ENCODE peak calls at places on chromosomes 4 and X, in five cellular contexts. One of them, this sample, is unnamed.

GRCh38 chr4:41146196-41146595 is 68.1 kb downstream of the APBB2 start:
- DNase-seq in cardiac muscle cell: no peak
- DNase-seq in fibroblast of lung: no peak
- DNase-seq in WERI-Rb-1: no peak
- DNase-seq in brain microvascular endothelial cell: no peak
- DNase-seq in this sample: no peak

GRCh38 chr4:155526452-155527169 is 140.0 kb upstream of the GUCY1A1 start:
- DNase-seq in brain microvascular endothelial cell: no peak
- DNase-seq in fibroblast of lung: peak; percentile 88
- DNase-seq in cardiac muscle cell: peak; percentile 36
- DNase-seq in WERI-Rb-1: no peak
- DNase-seq in this sample: no peak

GRCh38 chr4:182699825-182700224 is 217.4 kb downstream of the DCTD start:
- DNase-seq in fibroblast of lung: peak; percentile 74
- DNase-seq in cardiac muscle cell: peak; percentile 42
- DNase-seq in WERI-Rb-1: no peak
- DNase-seq in brain microvascular endothelial cell: no peak
- DNase-seq in this sample: no peak

GRCh38 chrX:148363836-148364235 is 136.6 kb upstream of the AFF2 start:
- DNase-seq in WERI-Rb-1: no peak
- DNase-seq in cardiac muscle cell: no peak
- DNase-seq in fibroblast of lung: no peak
- DNase-seq in brain microvascular endothelial cell: no peak
- DNase-seq in this sample: no peak

GRCh38 chrX:17411189-17411588 is 36.2 kb downstream of the NHS start:
- DNase-seq in fibroblast of lung: no peak
- DNase-seq in brain microvascular endothelial cell: no peak
- DNase-seq in WERI-Rb-1: no peak
- DNase-seq in cardiac muscle cell: no peak
- DNase-seq in this sample: no peak

GRCh38 chr4:155667538-155668511 is 1.2 kb downstream of the GUCY1A1 start:
- DNase-seq in fibroblast of lung: peak; percentile 42
- DNase-seq in WERI-Rb-1: peak; percentile 53
- DNase-seq in cardiac muscle cell: peak; percentile 62
- DNase-seq in brain microvascular endothelial cell: peak; percentile 6
- DNase-seq in this sample: no peak

GRCh38 chr4:151990201-151990600 is 229.4 kb upstream of the GATB start:
- DNase-seq in WERI-Rb-1: no peak
- DNase-seq in cardiac muscle cell: no peak
- DNase-seq in fibroblast of lung: no peak
- DNase-seq in brain microvascular endothelial cell: no peak
- DNase-seq in this sample: no peak

GRCh38 chr4:135238940-135239339 is 1037.4 kb upstream of the PABPC4L start:
- DNase-seq in fibroblast of lung: no peak
- DNase-seq in cardiac muscle cell: no peak
- DNase-seq in WERI-Rb-1: no peak
- DNase-seq in brain microvascular endothelial cell: no peak
- DNase-seq in this sample: no peak

GRCh38 chr4:26576171-26576829 is 7.6 kb upstream of the TBC1D19 start:
- DNase-seq in brain microvascular endothelial cell: peak; percentile 33
- DNase-seq in fibroblast of lung: peak; percentile 86
- DNase-seq in WERI-Rb-1: no peak
- DNase-seq in cardiac muscle cell: peak; percentile 65
- DNase-seq in this sample: no peak

GRCh38 chrX:103780701-103781402 is 4.2 kb downstream of the PLP1 start:
- DNase-seq in brain microvascular endothelial cell: no peak
- DNase-seq in cardiac muscle cell: no peak
- DNase-seq in WERI-Rb-1: no peak
- DNase-seq in fibroblast of lung: no peak
- DNase-seq in this sample: no peak

GRCh38 chr4:65046496-65047101 is 623.7 kb downstream of the EPHA5 start:
- DNase-seq in cardiac muscle cell: no peak
- DNase-seq in brain microvascular endothelial cell: no peak
- DNase-seq in WERI-Rb-1: no peak
- DNase-seq in fibroblast of lung: no peak
- DNase-seq in this sample: no peak

GRCh38 chr4:125191252-125191651 is 123.5 kb upstream of the FAT4 start:
- DNase-seq in WERI-Rb-1: no peak
- DNase-seq in brain microvascular endothelial cell: peak; percentile 31
- DNase-seq in fibroblast of lung: peak; percentile 85
- DNase-seq in cardiac muscle cell: peak; percentile 18
- DNase-seq in this sample: peak; percentile 45

GRCh38 chr4:127479031-127479622 is 153.6 kb upstream of the INTU start:
- DNase-seq in fibroblast of lung: peak; percentile 71
- DNase-seq in cardiac muscle cell: peak; percentile 57
- DNase-seq in WERI-Rb-1: no peak
- DNase-seq in brain microvascular endothelial cell: peak; percentile 6
- DNase-seq in this sample: no peak

GRCh38 chr4:76208005-76208765 is 5.4 kb downstream of the SCARB2 start:
- DNase-seq in fibroblast of lung: peak; percentile 94
- DNase-seq in WERI-Rb-1: peak; percentile 42
- DNase-seq in brain microvascular endothelial cell: peak; percentile 92
- DNase-seq in cardiac muscle cell: peak; percentile 94
- DNase-seq in this sample: peak; percentile 80

GRCh38 chr4:44725861-44726820 is at the start of gene GNPDA2:
- DNase-seq in brain microvascular endothelial cell: peak; percentile 91
- DNase-seq in cardiac muscle cell: peak; percentile 94
- DNase-seq in WERI-Rb-1: peak; percentile 94
- DNase-seq in fibroblast of lung: peak; percentile 90
- DNase-seq in this sample: peak; percentile 79
- TF ChIP-seq CTCF in brain microvascular endothelial cell: peak; percentile 38
- TF ChIP-seq CTCF in cardiac muscle cell: peak; percentile 38
- TF ChIP-seq CTCF in WERI-Rb-1: peak; percentile 45
- TF ChIP-seq CTCF in fibroblast of lung: peak; percentile 26
- TF ChIP-seq CTCF in this sample: no peak

GRCh38 chr4:21136231-21136630 is 436.0 kb downstream of the PACRGL start:
- DNase-seq in brain microvascular endothelial cell: no peak
- DNase-seq in fibroblast of lung: no peak
- DNase-seq in cardiac muscle cell: no peak
- DNase-seq in WERI-Rb-1: no peak
- DNase-seq in this sample: no peak
- H3K4me3 ChIP-seq in brain microvascular endothelial cell: no peak overlapping the region
- H3K4me3 ChIP-seq in fibroblast of lung: no peak overlapping the region
- H3K4me3 ChIP-seq in cardiac muscle cell: no peak overlapping the region
- H3K4me3 ChIP-seq in WERI-Rb-1: no peak overlapping the region
- H3K4me3 ChIP-seq in this sample: no peak overlapping the region

DNA sequence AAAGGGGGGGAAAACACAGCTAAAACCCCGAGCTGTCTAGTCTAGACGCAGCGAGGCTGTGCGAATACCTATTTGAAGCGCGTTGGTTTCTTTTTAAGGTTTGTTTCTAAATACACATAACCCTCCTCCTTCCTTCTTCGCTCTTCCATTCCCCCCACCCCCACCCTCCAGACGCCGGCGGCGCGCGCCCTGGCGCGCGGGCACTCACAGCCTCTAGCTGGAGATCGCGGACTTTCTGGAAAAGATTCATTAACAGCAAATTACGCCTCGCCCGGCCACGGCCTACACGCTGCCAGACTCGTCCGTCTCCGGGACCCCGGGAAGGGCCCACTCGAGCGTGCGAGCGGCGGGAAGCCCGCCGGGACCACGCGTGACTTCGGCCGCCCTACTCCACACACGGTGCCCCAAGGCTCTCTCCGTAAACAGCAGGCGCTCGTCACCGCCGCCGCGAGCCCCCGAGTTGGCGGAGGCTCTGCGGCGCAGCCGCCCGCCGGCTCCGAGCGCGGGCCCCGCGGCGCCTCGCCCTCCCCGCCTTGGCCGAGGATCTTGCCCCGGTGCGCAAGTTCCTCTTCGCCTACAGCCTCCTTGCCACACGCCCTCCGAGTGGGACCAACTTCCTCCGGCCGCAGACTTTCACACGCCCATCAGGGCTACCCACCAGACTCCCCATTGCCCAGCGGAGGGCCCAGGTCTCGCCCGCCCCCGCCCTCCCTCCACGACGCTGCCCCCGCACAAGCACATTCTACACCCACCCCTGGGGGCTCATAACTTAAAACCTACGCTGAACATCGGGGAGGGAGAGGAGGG is 2.0 kb downstream of the BCOR start:
- DNase-seq in brain microvascular endothelial cell: no peak
- DNase-seq in cardiac muscle cell: peak; percentile 45
- DNase-seq in fibroblast of lung: no peak
- DNase-seq in WERI-Rb-1: no peak
- DNase-seq in this sample: no peak
- H3K27me3 ChIP-seq in brain microvascular endothelial cell: no peaks in the 10 kb centered on the region
- H3K27me3 ChIP-seq in cardiac muscle cell: peaks cover 29% of the 10 kb centered on the region
- H3K27me3 ChIP-seq in fibroblast of lung: no peaks in the 10 kb centered on the region
- H3K27me3 ChIP-seq in WERI-Rb-1: peaks cover 65% of the 10 kb centered on the region
- H3K27me3 ChIP-seq in this sample: no peaks in the 10 kb centered on the region

GRCh38 chrX:136710324-136710951 is 62.5 kb downstream of the CD40LG start:
- DNase-seq in fibroblast of lung: no peak
- DNase-seq in brain microvascular endothelial cell: no peak
- DNase-seq in WERI-Rb-1: no peak
- DNase-seq in cardiac muscle cell: no peak
- DNase-seq in this sample: no peak

GRCh38 chrX:136711147-136711546 is 63.2 kb downstream of the CD40LG start:
- DNase-seq in fibroblast of lung: peak; percentile 54
- DNase-seq in WERI-Rb-1: peak; percentile 20
- DNase-seq in brain microvascular endothelial cell: peak; percentile 20
- DNase-seq in cardiac muscle cell: peak; percentile 52
- DNase-seq in this sample: no peak

GRCh38 chrX:136712631-136713030 is 64.7 kb downstream of the CD40LG start:
- DNase-seq in cardiac muscle cell: no peak
- DNase-seq in brain microvascular endothelial cell: no peak
- DNase-seq in fibroblast of lung: no peak
- DNase-seq in WERI-Rb-1: no peak
- DNase-seq in this sample: no peak

GRCh38 chrX:136708348-136708747 is 60.4 kb downstream of the CD40LG start:
- DNase-seq in fibroblast of lung: no peak
- DNase-seq in cardiac muscle cell: no peak
- DNase-seq in WERI-Rb-1: no peak
- DNase-seq in brain microvascular endothelial cell: no peak
- DNase-seq in this sample: no peak
- TF ChIP-seq CTCF in fibroblast of lung: no peak
- TF ChIP-seq CTCF in cardiac muscle cell: peak; percentile 42
- TF ChIP-seq CTCF in WERI-Rb-1: no peak
- TF ChIP-seq CTCF in brain microvascular endothelial cell: peak; percentile 29
- TF ChIP-seq CTCF in this sample: peak; percentile 44

GRCh38 chrX:10111364-10112148 is 45.2 kb upstream of the CLCN4 start:
- DNase-seq in brain microvascular endothelial cell: no peak
- DNase-seq in fibroblast of lung: no peak
- DNase-seq in cardiac muscle cell: peak; percentile 15
- DNase-seq in WERI-Rb-1: no peak
- DNase-seq in this sample: no peak
- H3K4me3 ChIP-seq in brain microvascular endothelial cell: no peak overlapping the region
- H3K4me3 ChIP-seq in fibroblast of lung: no peak overlapping the region
- H3K4me3 ChIP-seq in cardiac muscle cell: no peak overlapping the region
- H3K4me3 ChIP-seq in WERI-Rb-1: no peak overlapping the region
- H3K4me3 ChIP-seq in this sample: no peak overlapping the region

DNA sequence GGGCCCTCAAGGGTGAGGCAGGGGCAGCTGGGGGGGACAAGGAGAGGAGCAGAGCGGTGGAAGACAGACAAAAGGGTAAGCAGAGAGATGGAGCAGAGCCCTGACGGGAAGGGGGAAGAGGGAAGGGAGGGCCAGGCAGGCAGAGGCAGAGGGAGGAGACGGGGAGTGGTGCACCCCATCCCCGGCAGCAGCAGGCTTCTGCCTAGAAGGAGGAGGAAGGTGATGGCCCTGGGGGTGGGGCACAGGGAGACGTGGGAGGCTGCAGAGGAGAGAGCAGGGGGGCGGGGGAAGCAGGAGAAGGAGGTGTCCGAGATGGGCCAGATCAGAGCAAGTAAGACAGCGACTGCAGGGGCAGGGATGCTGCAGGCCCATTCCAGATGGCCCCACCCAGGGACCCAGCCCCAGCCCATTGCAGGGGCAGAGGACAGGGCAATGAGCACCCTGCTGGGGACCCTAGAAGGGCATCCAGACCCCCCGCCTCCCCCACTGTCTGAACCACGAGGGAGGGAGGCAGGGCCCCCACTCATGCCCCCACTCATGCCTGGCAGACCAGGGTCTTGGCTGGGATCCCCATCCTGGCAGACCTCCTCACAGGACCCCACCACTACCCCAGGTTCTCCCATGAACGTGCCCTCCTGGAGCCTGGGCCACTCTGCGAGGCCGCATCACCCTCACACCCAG is 2.7 kb downstream of the L1CAM start:
- DNase-seq in WERI-Rb-1: no peak
- DNase-seq in cardiac muscle cell: no peak
- DNase-seq in brain microvascular endothelial cell: no peak
- DNase-seq in fibroblast of lung: no peak
- DNase-seq in this sample: no peak
- H3K27me3 ChIP-seq in WERI-Rb-1: peaks cover 27% of the 10 kb centered on the region
- H3K27me3 ChIP-seq in cardiac muscle cell: peaks cover 32% of the 10 kb centered on the region
- H3K27me3 ChIP-seq in brain microvascular endothelial cell: peaks cover 14% of the 10 kb centered on the region
- H3K27me3 ChIP-seq in fibroblast of lung: peaks cover 31% of the 10 kb centered on the region
- H3K27me3 ChIP-seq in this sample: peaks cover 58% of the 10 kb centered on the region

GRCh38 chr4:37243061-37243460 is 1.5 kb upstream of the NWD2 start:
- DNase-seq in WERI-Rb-1: no peak
- DNase-seq in cardiac muscle cell: no peak
- DNase-seq in brain microvascular endothelial cell: no peak
- DNase-seq in fibroblast of lung: no peak
- DNase-seq in this sample: no peak
- TF ChIP-seq CTCF in WERI-Rb-1: no peak
- TF ChIP-seq CTCF in cardiac muscle cell: no peak
- TF ChIP-seq CTCF in brain microvascular endothelial cell: no peak
- TF ChIP-seq CTCF in fibroblast of lung: no peak
- TF ChIP-seq CTCF in this sample: no peak

DNA sequence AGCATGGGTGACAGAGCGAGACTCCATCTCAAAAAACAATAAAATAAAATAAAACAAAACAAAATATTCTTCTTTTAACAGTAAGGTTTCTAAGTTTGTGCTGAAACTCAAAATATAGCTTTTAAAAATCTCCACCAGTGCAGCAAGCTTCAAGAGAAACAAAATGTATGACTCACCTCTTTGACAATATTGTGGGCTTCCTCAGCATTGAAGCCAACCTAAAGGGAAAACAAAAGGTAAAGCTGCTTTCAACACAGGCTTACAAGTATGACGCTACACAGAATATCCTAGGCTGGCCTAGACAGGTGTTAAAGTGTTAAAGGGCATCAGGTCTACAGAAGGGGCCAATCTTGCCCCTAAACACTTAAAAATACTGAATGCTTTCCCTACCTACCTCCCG is 1.2 kb downstream of the DYNLT3 start:
- DNase-seq in WERI-Rb-1: no peak
- DNase-seq in cardiac muscle cell: no peak
- DNase-seq in brain microvascular endothelial cell: no peak
- DNase-seq in fibroblast of lung: no peak
- DNase-seq in this sample: no peak
- H3K4me3 ChIP-seq in WERI-Rb-1: no peak overlapping the region
- H3K4me3 ChIP-seq in cardiac muscle cell: peak overlapping the region; percentile 41
- H3K4me3 ChIP-seq in brain microvascular endothelial cell: peak overlapping the region; percentile 72
- H3K4me3 ChIP-seq in fibroblast of lung: peak overlapping the region; percentile 65
- H3K4me3 ChIP-seq in this sample: peak overlapping the region; percentile 73

GRCh38 chr4:1380368-1381151 is 25.7 kb downstream of the NKX1-1 start:
- DNase-seq in fibroblast of lung: no peak
- DNase-seq in brain microvascular endothelial cell: no peak
- DNase-seq in WERI-Rb-1: peak; percentile 4
- DNase-seq in cardiac muscle cell: no peak
- DNase-seq in this sample: no peak
- H3K27me3 ChIP-seq in fibroblast of lung: no peaks in the 10 kb centered on the region
- H3K27me3 ChIP-seq in brain microvascular endothelial cell: no peaks in the 10 kb centered on the region
- H3K27me3 ChIP-seq in WERI-Rb-1: no peaks in the 10 kb centered on the region
- H3K27me3 ChIP-seq in cardiac muscle cell: no peaks in the 10 kb centered on the region
- H3K27me3 ChIP-seq in this sample: no peaks in the 10 kb centered on the region